ENCODE peak calls at places on chromosomes 11 and 22, in nine cellular contexts. A, V, Q, H, T, W, S, M and R are unnamed samples.

GRCh38 chr11:86570457-86570856 is 102.0 kb downstream of the ME3 start:
- DNase-seq in A (no peak), V (no peak), Q (no peak), H (no peak), T (no peak), W (no peak), S (no peak), M (no peak), R (no peak)

GRCh38 chr22:19912236-19912999 is 29.2 kb upstream of the COMT start:
- DNase-seq in A (no peak), V (no peak), Q (no peak), H (no peak), T (no peak), W (no peak), S (no peak), M (no peak), R (no peak)

GRCh38 chr22:30266445-30267381 is at the start of gene OSM:
- DNase-seq in A (peak), V (peak), Q (no peak), H (peak), T (no peak), W (no peak), S (no peak), M (peak), R (no peak)

GRCh38 chr11:108226036-108226435 is 3.2 kb downstream of the ATM start:
- DNase-seq in A (no peak), V (no peak), Q (no peak), H (no peak), T (no peak), W (no peak), S (no peak), M (no peak), R (no peak)

GRCh38 chr11:77095551-77096490 is 6.8 kb upstream of the OMP start:
- DNase-seq in A (peak), V (peak), Q (no peak), H (no peak), T (no peak), W (no peak), S (no peak), M (peak), R (no peak)

GRCh38 chr11:88431675-88432341 is 94.3 kb upstream of the CTSC start:
- DNase-seq in A (no peak), V (no peak), Q (no peak), H (no peak), T (no peak), W (no peak), S (no peak), M (no peak), R (no peak)

GRCh38 chr11:73662445-73663157 is 16.2 kb downstream of the PLEKHB1 start:
- DNase-seq in A (no peak), V (no peak), Q (no peak), H (no peak), T (no peak), W (no peak), S (peak), M (no peak), R (no peak)

GRCh38 chr11:103222801-103223200 is 113.6 kb downstream of the DYNC2H1 start:
- DNase-seq in A (no peak), V (peak), Q (no peak), H (no peak), T (no peak), W (no peak), S (peak), M (no peak), R (no peak)

GRCh38 chr11:60924110-60924905 is at the start of gene TMEM132A:
- DNase-seq in A (peak), V (peak), Q (no peak), H (peak), T (peak), W (peak), S (peak), M (peak), R (peak)

GRCh38 chr11:126918556-126918955 is 82.0 kb downstream of the KIRREL3 start:
- DNase-seq in A (no peak), V (no peak), Q (no peak), H (no peak), T (no peak), W (no peak), S (peak), M (no peak), R (no peak)

GRCh38 chr11:100966366-100966765 is 163.2 kb downstream of the PGR start:
- DNase-seq in A (no peak), V (no peak), Q (no peak), H (no peak), T (no peak), W (no peak), S (no peak), M (no peak), R (no peak)

GRCh38 chr11:14908214-14908880 is 16.3 kb upstream of the CYP2R1 start:
- DNase-seq in A (no peak), V (peak), Q (no peak), H (no peak), T (no peak), W (peak), S (peak), M (peak), R (no peak)

GRCh38 chr11:10866893-10867331 is 9.1 kb upstream of the ZBED5 start:
- DNase-seq in A (no peak), V (no peak), Q (no peak), H (no peak), T (no peak), W (no peak), S (peak), M (no peak), R (no peak)

GRCh38 chr11:18578975-18579598 is 9.4 kb downstream of the UEVLD start:
- DNase-seq in A (no peak), V (no peak), Q (no peak), H (no peak), T (no peak), W (peak), S (no peak), M (peak), R (no peak)
- TF ChIP-seq POLR2A in A (no peak), V (no peak), Q (no peak), H (no peak), T (no peak), W (no peak), S (no peak), M (no peak), R (no peak)

DNA sequence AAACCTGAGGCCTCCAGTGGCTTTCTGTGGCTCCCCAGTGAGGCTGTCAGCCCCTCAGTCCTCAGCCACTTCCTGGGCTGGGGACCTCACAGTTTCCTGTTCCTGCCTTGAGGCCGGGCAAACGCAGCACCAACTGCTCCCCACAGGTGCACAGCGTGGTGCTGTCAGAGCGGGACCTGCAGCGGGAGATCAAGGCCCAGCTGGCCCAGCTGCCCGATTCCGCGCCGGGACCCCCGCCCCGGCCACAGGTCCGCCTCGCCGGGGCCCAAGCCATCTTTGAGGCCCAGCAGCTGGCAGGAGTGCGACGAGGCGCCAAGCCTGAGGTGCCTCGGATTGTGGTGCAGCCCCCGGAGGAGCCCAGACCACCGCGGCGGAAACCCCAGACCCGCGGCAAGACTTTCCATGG is 5.4 kb downstream of the TBC1D10C start:
- DNase-seq in A (no peak), V (no peak), Q (no peak), H (peak), T (no peak), W (no peak), S (no peak), M (peak), R (no peak)
- TF ChIP-seq POLR2A in A (no peak), V (no peak), Q (no peak), H (peak), T (no peak), W (no peak), S (no peak), M (no peak), R (no peak)

GRCh38 chr11:122727101-122727929 is 71.8 kb downstream of the UBASH3B start:
- DNase-seq in A (no peak), V (no peak), Q (no peak), H (peak), T (no peak), W (no peak), S (no peak), M (peak), R (no peak)
- TF ChIP-seq POLR2A in A (no peak), V (no peak), Q (no peak), H (no peak), T (no peak), W (no peak), S (no peak), M (peak), R (no peak)

GRCh38 chr22:36506637-36507517 is at the start of gene FOXRED2:
- DNase-seq in A (peak), V (peak), Q (peak), H (peak), T (peak), W (peak), S (peak), M (peak), R (peak)
- TF ChIP-seq POLR2A in A (no peak), V (peak), Q (peak), H (peak), T (peak), W (peak), S (peak), M (peak), R (peak)

GRCh38 chr11:44453213-44453612 is 112.2 kb upstream of the CD82 start:
- DNase-seq in A (no peak), V (no peak), Q (no peak), H (no peak), T (no peak), W (no peak), S (no peak), M (no peak), R (no peak)

GRCh38 chr11:44456544-44457270 is 108.8 kb upstream of the CD82 start:
- DNase-seq in A (no peak), V (no peak), Q (no peak), H (no peak), T (no peak), W (peak), S (no peak), M (no peak), R (no peak)

GRCh38 chr11:44451706-44452105 is 113.8 kb upstream of the CD82 start:
- DNase-seq in A (no peak), V (no peak), Q (no peak), H (no peak), T (no peak), W (no peak), S (no peak), M (no peak), R (no peak)

GRCh38 chr11:44453871-44454270 is 111.6 kb upstream of the CD82 start:
- DNase-seq in A (no peak), V (no peak), Q (no peak), H (no peak), T (no peak), W (no peak), S (no peak), M (no peak), R (no peak)

DNA sequence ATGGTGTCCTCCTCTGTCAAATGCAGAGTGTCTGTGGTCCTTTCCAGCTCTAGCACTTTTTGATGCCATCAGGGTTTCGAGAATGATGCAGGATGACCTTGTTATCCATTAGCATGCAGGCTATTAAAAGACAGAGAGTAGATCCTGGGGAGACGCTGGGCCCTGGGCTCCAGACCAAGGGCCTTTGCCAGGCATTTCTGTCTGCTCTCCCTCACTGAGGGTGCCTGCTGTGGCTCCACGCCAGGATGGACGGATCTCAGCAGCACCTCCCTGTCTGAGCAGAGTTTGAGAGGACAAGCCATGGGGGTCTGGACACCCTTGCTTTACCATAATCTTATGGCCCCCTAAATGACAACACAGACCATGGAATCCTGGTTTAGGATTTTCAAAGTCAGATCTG is 110.8 kb upstream of the CD82 start:
- DNase-seq in A (no peak), V (no peak), Q (no peak), H (no peak), T (no peak), W (no peak), S (no peak), M (no peak), R (no peak)
- TF ChIP-seq POLR2A in A (no peak), V (no peak), Q (no peak), H (no peak), T (no peak), W (no peak), S (no peak), M (no peak), R (no peak)

GRCh38 chr11:6608011-6608410 is 4.0 kb downstream of the TAF10 start:
- DNase-seq in A (no peak), V (no peak), Q (no peak), H (no peak), T (peak), W (no peak), S (no peak), M (no peak), R (no peak)

GRCh38 chr11:6607190-6607635 is 3.6 kb downstream of the ILK start:
- DNase-seq in A (no peak), V (no peak), Q (no peak), H (no peak), T (peak), W (no peak), S (no peak), M (no peak), R (no peak)

GRCh38 chr11:6608726-6609501 is 3.1 kb downstream of the TAF10 start:
- DNase-seq in A (no peak), V (no peak), Q (no peak), H (no peak), T (peak), W (no peak), S (no peak), M (no peak), R (no peak)

GRCh38 chr11:6604081-6604626 is 580 bp downstream of the ILK start:
- DNase-seq in A (peak), V (peak), Q (no peak), H (no peak), T (peak), W (peak), S (peak), M (peak), R (peak)

DNA sequence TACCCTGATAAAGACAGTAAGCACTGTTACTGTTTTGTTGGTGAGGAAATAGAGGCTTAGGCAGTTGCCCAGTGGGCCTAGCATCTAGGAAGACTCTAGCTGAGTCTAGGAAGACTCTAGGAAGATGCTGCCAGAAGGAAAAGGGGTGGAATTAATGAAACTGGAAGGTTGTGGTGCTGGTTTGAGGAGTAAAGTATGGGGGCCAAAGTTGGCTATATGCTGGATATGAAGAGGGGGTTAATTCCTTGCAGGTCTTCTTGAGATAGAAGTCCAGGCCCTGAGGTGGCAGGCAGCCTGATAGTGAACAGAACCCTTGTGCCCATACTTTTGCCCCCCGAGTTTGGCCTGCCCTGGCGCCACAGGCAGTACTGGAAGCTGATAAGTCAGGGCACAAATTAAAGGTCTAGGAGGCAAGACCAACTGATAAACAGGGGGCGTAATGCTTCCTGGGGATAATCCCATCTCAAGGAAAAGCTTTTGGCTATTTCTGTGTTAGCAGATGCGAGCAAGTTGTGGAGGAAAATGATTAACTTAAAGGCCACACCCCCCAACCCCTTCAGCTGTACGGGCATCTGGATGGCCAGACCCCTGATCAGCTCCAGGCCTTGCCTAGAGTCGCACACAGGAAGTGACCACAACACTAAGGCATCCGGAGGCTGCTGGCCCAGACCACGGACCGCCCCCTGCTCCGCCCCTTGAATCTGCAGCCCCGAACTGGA is 3.1 kb downstream of the ILK start:
- DNase-seq in A (peak), V (peak), Q (no peak), H (no peak), T (peak), W (peak), S (peak), M (peak), R (peak)
- TF ChIP-seq POLR2A in A (peak), V (peak), Q (peak), H (peak), T (no peak), W (peak), S (no peak), M (peak), R (peak)

DNA sequence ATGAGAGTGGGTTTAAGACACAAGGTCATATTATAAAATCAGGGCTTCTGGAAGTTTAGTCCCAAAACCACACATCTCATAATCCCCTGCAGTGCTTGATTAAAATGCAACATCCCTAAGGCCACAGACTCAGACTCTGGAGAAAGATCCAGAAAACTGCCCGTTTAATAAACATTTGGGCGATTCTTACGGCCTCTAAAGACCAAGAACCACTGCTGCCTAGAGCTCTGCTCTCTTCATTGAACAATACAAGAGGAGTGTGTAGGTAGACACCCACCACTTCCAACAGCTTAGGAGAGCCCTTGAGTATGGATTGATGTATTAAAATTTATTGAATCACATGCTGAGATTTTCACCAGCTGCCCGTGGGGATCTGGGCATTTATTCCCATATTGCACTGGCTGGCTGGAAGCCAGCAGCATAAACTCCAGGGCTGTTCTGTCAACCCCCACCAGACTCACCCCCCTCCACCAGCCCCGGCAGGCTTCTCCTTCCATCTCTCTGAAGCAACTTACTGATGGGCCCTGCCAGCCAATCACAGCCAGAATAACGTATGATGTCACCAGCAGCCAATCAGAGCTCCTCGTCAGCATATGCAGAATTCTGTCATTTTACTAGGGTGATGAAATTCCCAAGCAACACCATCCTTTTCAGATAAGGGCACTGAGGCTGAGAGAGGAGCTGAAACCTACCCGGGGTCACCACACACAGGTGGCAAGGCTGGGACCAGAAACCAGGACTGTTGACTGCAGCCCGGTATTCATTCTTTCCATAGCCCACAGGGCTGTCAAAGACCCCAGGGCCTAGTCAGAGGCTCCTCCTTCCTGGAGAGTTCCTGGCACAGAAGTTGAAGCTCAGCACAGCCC is 749 bp upstream of the BEST1 start:
- DNase-seq in A (peak), V (peak), Q (no peak), H (no peak), T (peak), W (peak), S (peak), M (peak), R (peak)
- TF ChIP-seq POLR2A in A (no peak), V (no peak), Q (no peak), H (no peak), T (no peak), W (no peak), S (peak), M (no peak), R (no peak)

GRCh38 chr11:66478823-66479740 is 1.2 kb upstream of the DPP3 start:
- DNase-seq in A (no peak), V (peak), Q (no peak), H (peak), T (no peak), W (peak), S (peak), M (peak), R (peak)

GRCh38 chr11:66477256-66478201 is 2.7 kb upstream of the DPP3 start:
- DNase-seq in A (no peak), V (no peak), Q (no peak), H (no peak), T (no peak), W (no peak), S (no peak), M (no peak), R (no peak)

GRCh38 chr11:66476841-66477251 is 3.4 kb upstream of the DPP3 start:
- DNase-seq in A (no peak), V (no peak), Q (no peak), H (no peak), T (no peak), W (peak), S (no peak), M (no peak), R (no peak)

GRCh38 chr11:66479741-66480115 is 506 bp upstream of the DPP3 start:
- DNase-seq in A (no peak), V (no peak), Q (no peak), H (no peak), T (peak), W (no peak), S (no peak), M (no peak), R (peak)

DNA sequence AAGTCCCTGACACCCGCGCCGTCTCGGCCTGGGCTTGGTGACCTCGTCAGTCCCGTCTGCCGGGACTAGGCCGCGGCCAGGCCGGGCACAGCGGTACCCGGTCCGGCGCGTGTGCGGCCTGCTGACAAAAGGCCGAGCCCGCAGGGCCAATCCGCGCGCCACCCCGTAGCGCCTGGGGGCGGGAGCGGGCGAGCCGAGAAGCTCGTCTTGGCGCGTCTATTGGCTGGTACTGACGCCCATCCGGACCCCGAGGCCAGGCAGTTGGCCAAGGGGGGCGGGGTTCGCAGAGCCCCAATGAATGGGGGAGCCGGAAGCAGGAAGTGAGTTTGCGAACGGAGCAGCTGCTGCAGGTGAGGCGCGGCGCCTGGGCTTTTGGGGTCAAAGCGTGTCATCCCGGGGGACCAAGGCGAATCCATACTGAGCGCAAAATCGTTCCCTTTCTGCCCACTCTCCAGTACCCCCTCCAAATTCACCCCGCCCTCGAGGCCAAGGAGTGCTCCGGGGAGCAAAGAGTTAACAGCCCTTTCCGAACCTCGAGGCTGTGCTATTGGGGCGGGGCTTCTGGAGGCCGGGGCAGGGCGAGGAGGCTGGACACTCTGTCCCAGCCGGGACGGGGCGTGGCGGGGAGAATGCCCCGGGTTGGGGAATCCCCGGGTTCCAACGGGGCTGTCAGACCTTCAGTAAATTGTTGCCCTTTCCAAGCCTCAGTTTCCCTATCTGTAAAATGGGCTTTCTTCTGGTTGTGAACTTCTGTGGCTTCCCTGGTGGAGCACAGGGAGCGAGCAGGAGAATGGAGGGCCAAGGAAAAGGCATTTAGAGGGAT is at the start of gene DPP3:
- DNase-seq in A (peak), V (peak), Q (peak), H (peak), T (peak), W (peak), S (peak), M (peak), R (peak)
- TF ChIP-seq POLR2A in A (no peak), V (peak), Q (peak), H (peak), T (no peak), W (peak), S (peak), M (peak), R (peak)